ENCODE peak calls at places on chromosomes 12 and 14, in eight cellular contexts. Q is uterus, L is lower leg skin, W is heart left ventricle, D is ovary, E is testis, C is body of pancreas, R is transverse colon. P is an unnamed sample.

GRCh38 chr12:53481957-53482586 is 17.2 kb downstream of the MAP3K12 start:
- DNase-seq in E (no peak), R (no peak), L (no peak), D (no peak), C (no peak), Q (no peak), W (no peak), P (no peak)

GRCh38 chr14:71716371-71716770 is 215.9 kb upstream of the RGS6 start:
- DNase-seq in C (no peak), E (no peak), W (no peak), R (no peak), Q (no peak), L (no peak), D (no peak), P (no peak)

GRCh38 chr14:105163040-105163742 is 5.4 kb downstream of the JAG2 start:
- DNase-seq in Q (no peak), D (no peak), C (no peak), W (no peak), L (no peak), E (no peak), R (no peak), P (no peak)

GRCh38 chr12:32322354-32322753 is 77.0 kb upstream of the FGD4 start:
- DNase-seq in L (no peak), R (no peak), Q (no peak), E (no peak), W (no peak), D (no peak), C (no peak), P (no peak)

GRCh38 chr12:99810718-99811593 is 163.4 kb downstream of the GARIN6 start:
- DNase-seq in C (no peak), Q (no peak), R (no peak), D (no peak), L (no peak), W (no peak), E (peak), P (no peak)

GRCh38 chr12:103886398-103886797 is 43.8 kb upstream of the HSP90B1 start:
- DNase-seq in W (no peak), Q (no peak), D (no peak), E (no peak), R (no peak), C (no peak), L (no peak), P (no peak)

GRCh38 chr14:92780865-92781264 is 13.2 kb upstream of the GOLGA5 start:
- DNase-seq in W (no peak), R (no peak), D (no peak), Q (no peak), C (no peak), L (no peak), E (no peak), P (no peak)

GRCh38 chr14:70436867-70437266 is 15.1 kb upstream of the ADAM21 start:
- DNase-seq in W (no peak), D (no peak), C (no peak), Q (no peak), R (no peak), L (no peak), E (no peak), P (no peak)

GRCh38 chr14:36553650-36554260 is 28.7 kb downstream of the NKX2-8 start:
- DNase-seq in R (no peak), W (no peak), E (peak), C (peak), L (no peak), Q (no peak), D (no peak), P (peak)

GRCh38 chr14:50668008-50668851 is at the start of gene SAV1:
- DNase-seq in Q (peak), R (peak), E (peak), L (peak), C (peak), W (peak), D (peak), P (peak)
- TF ChIP-seq POLR2A in Q (peak), R (peak), E (peak), L (peak), C (peak), W (peak), D (peak), P (peak)

DNA sequence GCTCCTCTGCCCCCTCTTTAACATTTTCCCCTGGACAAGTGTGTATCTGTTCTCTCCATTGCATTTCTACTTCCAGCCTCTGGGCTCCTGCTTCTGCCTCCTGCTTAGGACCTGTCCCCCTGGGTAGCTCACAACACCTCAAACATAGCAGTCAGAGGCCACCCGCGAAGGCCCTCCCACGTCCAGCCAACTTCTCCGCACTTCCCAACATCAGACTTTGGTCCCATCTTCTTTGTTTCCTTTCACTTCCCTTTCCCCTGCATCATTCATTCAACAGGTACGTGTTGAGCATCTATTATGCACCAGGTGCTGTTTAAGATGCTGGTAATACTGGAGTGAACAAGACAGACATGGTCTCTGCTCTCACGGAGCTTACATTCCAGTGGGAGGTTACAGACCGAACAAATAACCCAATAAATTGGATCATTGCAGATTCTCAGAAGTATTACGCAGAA is 3.1 kb downstream of the C12orf57 start:
- DNase-seq in E (no peak), C (no peak), D (no peak), W (no peak), L (no peak), Q (no peak), R (no peak), P (no peak)
- TF ChIP-seq POLR2A in E (no peak), C (no peak), D (no peak), W (no peak), L (no peak), Q (no peak), R (no peak), P (no peak)

DNA sequence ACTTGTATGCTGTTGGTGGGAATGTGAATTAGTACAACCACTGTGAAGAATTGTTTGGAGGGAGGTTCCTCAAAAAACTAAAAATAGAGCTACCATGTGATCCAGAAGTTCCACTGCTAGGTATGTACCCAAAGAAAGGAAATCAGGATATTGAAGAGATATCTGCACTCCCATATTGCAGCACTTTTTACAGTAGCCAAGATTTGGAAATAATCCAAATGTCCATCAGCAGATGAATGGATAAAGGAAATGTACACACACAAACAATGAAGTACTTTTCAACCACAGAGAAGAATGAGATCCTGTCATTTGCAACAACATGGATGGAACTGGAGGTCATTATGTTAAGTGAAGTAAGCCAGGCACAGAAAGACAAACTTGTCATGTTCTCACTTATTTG is 25.9 kb downstream of the TIGAR start:
- DNase-seq in R (no peak), C (no peak), D (no peak), E (no peak), Q (no peak), W (no peak), L (no peak), P (no peak)
- TF ChIP-seq POLR2A in R (no peak), C (no peak), D (no peak), E (no peak), Q (no peak), W (no peak), L (no peak), P (no peak)

GRCh38 chr12:57889541-57889989 is 43.0 kb upstream of the CTDSP2 start:
- DNase-seq in C (peak), L (peak), E (peak), D (peak), Q (peak), R (peak), W (peak), P (no peak)

GRCh38 chr12:57887631-57888406 is 41.3 kb upstream of the CTDSP2 start:
- DNase-seq in C (no peak), D (peak), L (no peak), R (peak), W (peak), E (no peak), Q (peak), P (peak)

GRCh38 chr12:57890191-57891120 is 43.9 kb upstream of the CTDSP2 start:
- DNase-seq in L (no peak), W (no peak), C (no peak), D (no peak), E (no peak), Q (no peak), R (no peak), P (no peak)

GRCh38 chr12:57886590-57887363 is 40.2 kb upstream of the CTDSP2 start:
- DNase-seq in Q (no peak), C (no peak), L (no peak), D (no peak), E (no peak), W (no peak), R (no peak), P (no peak)

GRCh38 chr12:57888407-57889157 is 42.1 kb upstream of the CTDSP2 start:
- DNase-seq in C (no peak), W (peak), R (peak), L (peak), Q (no peak), E (peak), D (peak), P (no peak)
- TF ChIP-seq POLR2A in C (no peak), W (no peak), R (peak), L (no peak), Q (no peak), E (no peak), D (no peak), P (no peak)

P was measured in thyroid gland.